ENCODE peak calls at places on chromosomes 6 and 20, in nine cellular contexts. I is choroid plexus epithelial cell; W is tibial artery; F is left lung; D is uterus; B is mucosa of descending colon; E is CD8-positive, alpha-beta T cell; A is fibroblast of lung; T is GM12865. J is an unnamed sample.

GRCh38 chr6:90362273-90362672 is 65.6 kb upstream of the BACH2 start:
- DNase-seq in A (peak), W (no peak), E (no peak), T (no peak), D (no peak), I (peak), F (no peak), B (no peak), J (no peak)

GRCh38 chr20:25540273-25540672 is 45.1 kb downstream of the NINL start:
- DNase-seq in D (no peak), B (no peak), I (no peak), W (no peak), F (peak), T (peak), E (no peak), A (no peak), J (peak)

GRCh38 chr20:48908661-48909316 is 12.7 kb upstream of the ARFGEF2 start:
- DNase-seq in W (no peak), B (no peak), I (no peak), D (no peak), T (no peak), A (no peak), E (no peak), F (no peak), J (no peak)

GRCh38 chr6:37990762-37991525 is 171.4 kb downstream of the ZFAND3 start:
- DNase-seq in T (no peak), W (no peak), D (no peak), A (peak), B (no peak), F (no peak), I (peak), E (no peak), J (peak)

GRCh38 chr6:20241102-20241501 is 28.8 kb upstream of the MBOAT1 start:
- DNase-seq in W (no peak), A (no peak), E (no peak), T (no peak), I (no peak), D (no peak), B (no peak), F (no peak), J (no peak)

GRCh38 chr20:1816384-1817381 is 78.5 kb upstream of the SIRPA start:
- DNase-seq in T (no peak), A (no peak), D (no peak), I (no peak), E (no peak), W (no peak), B (no peak), F (peak), J (peak)

GRCh38 chr6:55578537-55579363 is at the start of gene HMGCLL1:
- DNase-seq in W (no peak), A (no peak), B (peak), T (no peak), I (peak), D (peak), F (peak), E (no peak), J (no peak)

GRCh38 chr6:158908596-158908995 is 89.4 kb upstream of the EZR start:
- DNase-seq in T (no peak), I (no peak), W (no peak), A (no peak), E (no peak), B (no peak), F (no peak), D (no peak), J (no peak)

GRCh38 chr20:35511814-35512420 is 17.5 kb downstream of the C20orf173 start:
- DNase-seq in T (no peak), A (peak), I (peak), D (no peak), F (no peak), E (no peak), W (no peak), B (no peak), J (peak)

GRCh38 chr20:11204926-11205768 is 531.3 kb upstream of the JAG1 start:
- DNase-seq in D (peak), B (no peak), A (peak), T (peak), I (peak), E (no peak), F (no peak), W (peak), J (peak)

GRCh38 chr6:143528164-143528811 is 16.8 kb upstream of the FUCA2 start:
- DNase-seq in D (no peak), B (no peak), W (no peak), T (peak), A (no peak), E (no peak), F (no peak), I (no peak), J (no peak)

GRCh38 chr6:143527677-143528076 is 16.2 kb upstream of the FUCA2 start:
- DNase-seq in I (no peak), A (no peak), B (no peak), D (no peak), W (no peak), F (no peak), T (no peak), E (no peak), J (no peak)

GRCh38 chr6:143531720-143532504 is 20.4 kb upstream of the FUCA2 start:
- DNase-seq in A (no peak), E (no peak), T (peak), W (no peak), B (no peak), D (no peak), I (no peak), F (no peak), J (no peak)

DNA sequence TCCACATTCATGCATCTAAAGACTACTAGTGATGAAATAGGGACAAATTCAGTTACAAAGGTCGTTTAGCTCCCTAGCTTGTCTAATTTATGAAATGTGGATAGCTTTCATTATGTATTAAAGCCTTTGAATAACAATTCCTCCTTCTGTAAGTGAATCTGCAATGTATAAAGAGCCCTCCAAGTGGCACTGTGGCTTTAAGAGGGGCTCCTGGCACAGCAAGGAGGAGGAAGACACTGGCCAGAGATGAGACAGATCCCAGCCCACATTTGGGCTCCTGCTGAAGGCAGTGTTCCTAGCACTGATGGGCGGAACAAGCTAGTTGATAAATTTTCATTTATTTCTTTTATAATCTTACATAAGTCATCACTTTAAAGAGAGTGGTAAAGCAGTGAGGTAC is 17.6 kb upstream of the FUCA2 start:
- DNase-seq in W (no peak), E (no peak), T (peak), B (no peak), I (peak), F (no peak), D (no peak), A (no peak), J (no peak)
- TF ChIP-seq CTCF in W (no peak), E (no peak), T (no peak), B (no peak), I (peak), F (no peak), D (no peak), A (no peak), J (peak)

GRCh38 chr6:70738028-70738427 is 70.3 kb downstream of the SMAP1 start:
- DNase-seq in W (no peak), D (no peak), I (peak), B (no peak), T (no peak), E (no peak), A (no peak), F (no peak), J (no peak)
- TF ChIP-seq CTCF in W (no peak), D (no peak), I (no peak), B (no peak), T (no peak), E (no peak), A (no peak), F (no peak), J (no peak)

GRCh38 chr6:4953440-4953839 is 50.4 kb downstream of the RPP40 start:
- DNase-seq in I (no peak), E (no peak), B (no peak), F (no peak), T (no peak), D (no peak), W (no peak), A (no peak), J (no peak)

GRCh38 chr6:4958624-4959023 is 45.2 kb downstream of the RPP40 start:
- DNase-seq in B (no peak), F (no peak), I (no peak), W (no peak), E (no peak), D (no peak), A (no peak), T (no peak), J (no peak)

GRCh38 chr6:4961322-4962168 is 42.3 kb downstream of the RPP40 start:
- DNase-seq in E (no peak), F (no peak), B (no peak), D (no peak), I (peak), A (peak), W (no peak), T (no peak), J (no peak)

GRCh38 chr6:4956625-4957024 is 47.2 kb downstream of the RPP40 start:
- DNase-seq in W (no peak), I (no peak), B (no peak), T (no peak), F (no peak), E (no peak), D (no peak), A (no peak), J (no peak)

DNA sequence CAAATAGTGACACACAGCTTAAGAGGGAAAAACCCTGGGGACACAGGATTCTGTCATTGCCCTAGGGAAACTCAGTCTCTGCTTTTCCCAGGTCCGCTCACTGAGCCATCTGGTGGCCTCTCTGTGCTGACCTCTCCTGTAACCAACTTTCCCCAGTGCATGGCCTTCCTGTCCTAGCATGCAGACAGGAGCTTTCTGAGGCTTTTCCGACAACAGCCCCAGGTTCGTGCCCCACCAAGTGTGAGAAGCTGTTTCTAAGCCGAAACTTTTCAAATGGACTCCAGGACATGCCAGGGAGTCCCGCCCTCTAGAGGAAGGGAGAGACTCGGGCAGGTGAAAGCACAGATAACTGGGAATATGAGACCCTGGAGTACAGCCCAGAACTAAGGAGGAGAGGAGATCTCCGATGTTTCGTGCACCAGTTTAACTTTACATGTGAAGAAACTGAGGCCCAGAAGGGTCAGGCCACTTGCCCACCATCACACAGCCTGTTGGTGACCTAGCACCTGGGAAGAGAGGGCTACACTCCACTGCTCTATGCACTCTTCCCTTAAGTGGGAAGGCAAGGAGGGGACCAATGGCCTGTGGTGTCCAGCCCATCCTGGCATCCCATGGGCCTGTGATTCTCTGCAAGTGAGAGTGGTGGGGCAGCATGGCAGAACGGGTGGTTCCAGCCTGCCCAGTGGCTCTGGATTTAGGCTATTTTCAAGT is 46.2 kb downstream of the RPP40 start:
- DNase-seq in T (no peak), W (no peak), B (no peak), A (no peak), F (no peak), I (no peak), E (no peak), D (no peak), J (no peak)
- TF ChIP-seq CTCF in T (no peak), W (peak), B (no peak), A (no peak), F (no peak), I (peak), E (no peak), D (peak), J (peak)

GRCh38 chr6:33787954-33788693 is 806 bp downstream of the LEMD2 start:
- DNase-seq in W (peak), D (peak), B (peak), F (peak), I (peak), A (peak), E (peak), T (peak), J (peak)
- TF ChIP-seq CTCF in W (no peak), D (no peak), B (no peak), F (no peak), I (no peak), A (no peak), E (no peak), T (no peak), J (no peak)

DNA sequence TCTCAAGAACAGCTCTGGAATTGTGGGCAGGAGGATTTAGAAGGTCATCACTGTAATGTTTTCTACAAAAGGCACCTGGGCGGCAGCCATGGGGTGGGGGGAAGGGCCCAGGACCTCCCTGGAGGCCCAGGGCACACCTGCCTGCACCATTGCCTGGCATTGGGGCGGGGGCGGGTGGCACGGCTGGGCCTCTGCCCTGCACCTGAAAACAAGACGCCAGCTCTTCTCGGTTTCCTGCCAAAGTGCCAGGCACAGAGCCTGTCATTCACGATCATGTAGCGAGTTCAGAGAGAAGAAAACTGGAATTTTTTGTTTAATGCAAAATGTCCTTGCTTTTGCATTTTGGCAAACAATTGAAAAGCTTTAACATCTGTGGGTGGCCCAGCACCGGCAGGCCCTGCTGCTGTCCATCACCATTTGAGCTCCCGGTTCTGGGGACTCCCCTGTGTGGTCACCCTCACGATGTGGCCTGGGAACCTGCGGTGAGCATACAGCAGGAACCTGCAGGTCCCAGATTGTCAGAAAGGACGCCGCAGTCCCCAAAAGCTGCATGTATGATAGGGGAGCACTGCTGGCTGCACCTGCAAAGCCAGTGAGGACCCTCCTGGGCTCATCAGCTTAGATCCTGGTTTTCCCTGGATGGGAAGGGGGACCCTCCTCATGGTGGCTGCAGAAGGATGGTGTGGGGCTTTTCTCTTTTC is 262.9 kb downstream of the CDH4 start:
- DNase-seq in B (peak), T (no peak), I (no peak), F (no peak), W (no peak), D (no peak), A (no peak), E (no peak), J (no peak)
- TF ChIP-seq CTCF in B (no peak), T (no peak), I (no peak), F (no peak), W (no peak), D (no peak), A (no peak), E (no peak), J (no peak)

GRCh38 chr6:98769546-98769945 is 64.8 kb upstream of the POU3F2 start:
- DNase-seq in F (no peak), A (no peak), I (peak), B (no peak), W (no peak), E (no peak), D (no peak), T (peak), J (no peak)
- TF ChIP-seq CTCF in F (no peak), A (no peak), I (peak), B (no peak), W (no peak), E (no peak), D (no peak), T (peak), J (peak)

DNA sequence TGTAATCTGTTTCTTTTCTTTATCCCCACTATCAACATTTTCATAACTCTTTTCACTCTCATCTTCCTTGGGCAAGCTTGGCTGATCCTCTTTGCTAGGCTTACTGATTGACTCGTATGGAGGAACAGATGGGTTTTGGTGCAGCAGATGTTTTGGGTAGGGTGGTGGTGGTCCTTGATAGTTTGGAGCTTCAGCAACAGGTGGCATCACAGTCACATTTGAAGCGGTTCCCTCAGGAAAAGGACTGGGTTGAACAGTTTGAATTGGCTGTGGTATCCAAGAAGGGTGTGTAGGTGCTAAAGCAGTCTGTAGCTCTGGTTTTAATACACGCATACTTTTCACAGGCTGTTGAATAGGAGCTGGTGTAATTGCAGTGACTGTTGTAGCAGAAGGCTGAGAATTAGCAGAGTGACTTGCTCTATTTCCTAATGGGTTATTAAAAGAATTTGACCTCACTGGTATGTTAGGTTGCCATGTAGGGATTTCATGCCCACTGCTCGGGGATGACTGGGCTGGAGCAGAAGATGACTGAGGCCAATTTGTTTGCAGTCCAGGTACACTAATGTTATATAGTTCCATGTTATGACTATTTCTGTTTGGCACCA is 34.5 kb downstream of the LATS1 start:
- DNase-seq in D (no peak), E (no peak), T (no peak), W (no peak), F (no peak), A (no peak), B (no peak), I (peak), J (no peak)
- TF ChIP-seq CTCF in D (no peak), E (no peak), T (no peak), W (no peak), F (no peak), A (no peak), B (no peak), I (no peak), J (no peak)

J was measured in HFFc6.